ENCODE peak calls at places on chromosomes 2 and 18, in four cellular contexts. V is A549, N is IMR-90, K is HepG2. L is an unnamed sample.

GRCh38 chr2:161625314-161625919 is 1.2 kb downstream of the SLC4A10 start:
- DNase-seq in K (no peak), V (no peak), N (no peak), L (no peak)

GRCh38 chr2:20093263-20094141 is 42.1 kb upstream of the LAPTM4A start:
- DNase-seq in K (peak; percentile 95), V (peak; percentile 78), N (peak; percentile 82), L (peak; percentile 88)

GRCh38 chr18:10681581-10682367 is 155.9 kb downstream of the NAPG start:
- DNase-seq in V (no peak), K (no peak), N (peak; percentile 16), L (no peak)

GRCh38 chr2:223235986-223236385 is 184.0 kb downstream of the KCNE4 start:
- DNase-seq in K (no peak), N (no peak), V (no peak), L (no peak)

GRCh38 chr18:58418361-58418760 is 210.5 kb downstream of the ALPK2 start:
- DNase-seq in K (no peak), V (no peak), N (no peak), L (no peak)

GRCh38 chr2:64678771-64679615 is 25.3 kb upstream of the SERTAD2 start:
- DNase-seq in V (no peak), K (no peak), N (no peak), L (no peak)

GRCh38 chr2:213317929-213318328 is 33.7 kb downstream of the SPAG16 start:
- DNase-seq in K (no peak), V (no peak), N (peak; percentile 83), L (no peak)

GRCh38 chr18:41982942-41983660 is 28.1 kb downstream of the PIK3C3 start:
- DNase-seq in K (no peak), N (peak; percentile 20), V (no peak), L (no peak)

GRCh38 chr18:9708882-9709877 is 1.1 kb downstream of the RAB31 start:
- DNase-seq in N (no peak), K (no peak), V (no peak), L (no peak)

GRCh38 chr2:217937446-217937845 is 65.3 kb downstream of the TNS1 start:
- DNase-seq in K (no peak), V (no peak), N (no peak), L (peak; percentile 71)

GRCh38 chr2:174683392-174683759 is 80.9 kb downstream of the CHRNA1 start:
- DNase-seq in N (peak; percentile 52), V (peak; percentile 58), K (no peak), L (peak; percentile 49)

GRCh38 chr2:74250189-74250631 is 51.8 kb downstream of the MTHFD2 start:
- DNase-seq in V (peak; percentile 56), N (peak; percentile 40), K (peak; percentile 41), L (peak; percentile 85)

GRCh38 chr2:173280853-173281252 is 73.8 kb upstream of the CDCA7 start:
- DNase-seq in N (no peak), K (no peak), V (no peak), L (no peak)

GRCh38 chr18:14769381-14769780 is 21.4 kb downstream of the ANKRD30B start:
- DNase-seq in N (no peak), V (no peak), K (no peak), L (no peak)

GRCh38 chr2:179744341-179744740 is 117.1 kb downstream of the ZNF385B start:
- DNase-seq in K (no peak), V (no peak), N (no peak), L (no peak)

GRCh38 chr2:47321411-47322031 is 81.4 kb upstream of the MSH2 start:
- DNase-seq in V (no peak), K (no peak), N (peak; percentile 62), L (peak; percentile 70)

GRCh38 chr18:50507120-50507590 is 52.7 kb upstream of the MAPK4 start:
- DNase-seq in N (no peak), V (peak; percentile 12), K (peak; percentile 13), L (peak; percentile 61)

GRCh38 chr2:26757873-26758789 is 6.0 kb upstream of the SLC35F6 start:
- DNase-seq in N (peak; percentile 99), K (peak; percentile 92), V (peak; percentile 98), L (peak; percentile 5)

GRCh38 chr2:228303960-228304359 is 122.5 kb upstream of the SPHKAP start:
- DNase-seq in V (no peak), N (no peak), K (no peak), L (no peak)

GRCh38 chr2:31962757-31963361 is 47.9 kb downstream of the MEMO1 start:
- DNase-seq in V (no peak), K (no peak), N (no peak), L (no peak)

GRCh38 chr2:121243821-121244460 is 41.1 kb downstream of the TFCP2L1 start:
- DNase-seq in V (no peak), N (no peak), K (no peak), L (no peak)

GRCh38 chr2:39370101-39370500 is 67.0 kb downstream of the MAP4K3 start:
- DNase-seq in N (peak; percentile 36), K (no peak), V (no peak), L (no peak)
- TF ChIP-seq SMC3 in N (no peak), K (no peak), V (no peak), L (no peak)

DNA sequence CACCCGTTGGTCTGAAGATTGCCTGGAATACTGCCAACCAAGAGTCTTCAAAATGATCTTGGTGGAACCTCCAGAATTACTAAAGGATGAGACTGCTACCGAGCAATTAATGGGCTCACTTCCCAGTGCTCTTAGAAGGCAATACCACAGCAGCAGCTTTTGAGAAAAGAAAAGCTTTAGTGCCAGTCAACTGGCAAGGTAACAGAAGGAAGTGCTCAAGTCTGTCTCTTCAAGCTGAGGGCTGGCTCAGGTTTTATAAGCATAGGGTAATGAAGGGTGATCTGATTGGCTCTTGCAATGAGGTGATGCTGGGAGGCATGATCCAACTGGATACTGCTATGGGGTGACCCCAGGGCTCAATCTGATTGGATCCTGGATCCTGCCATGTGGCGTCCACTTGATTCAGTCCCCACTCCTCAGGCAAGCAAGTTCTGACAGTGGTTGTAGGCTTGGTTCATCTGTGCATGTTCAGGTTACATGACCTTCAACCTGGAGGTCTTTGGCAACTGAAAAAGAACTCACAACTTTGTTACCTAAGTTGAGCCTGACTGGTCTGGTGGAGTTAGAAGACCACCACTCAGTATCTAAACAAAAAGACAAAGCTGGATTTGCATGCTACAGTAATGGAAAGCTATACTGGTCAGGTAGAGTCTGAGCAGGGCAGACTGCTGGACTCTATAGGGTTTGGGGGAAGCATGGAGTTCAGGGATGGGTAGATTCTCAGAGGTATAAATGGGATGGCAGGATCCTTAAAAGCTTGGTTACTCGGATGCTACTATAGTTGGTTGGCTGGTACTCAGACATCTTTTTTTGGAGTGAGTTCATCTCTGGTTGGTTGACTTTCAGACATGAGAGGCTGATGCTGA is 14.0 kb upstream of the RIF1 start:
- DNase-seq in V (peak; percentile 16), K (no peak), N (no peak), L (no peak)
- TF ChIP-seq SMC3 in V (no peak), K (no peak), N (no peak), L (no peak)

GRCh38 chr2:238096311-238097011 is 3.7 kb upstream of the ESPNL start:
- DNase-seq in K (no peak), N (no peak), V (no peak), L (peak; percentile 27)
- TF ChIP-seq SMC3 in K (no peak), N (no peak), V (no peak), L (no peak)

DNA sequence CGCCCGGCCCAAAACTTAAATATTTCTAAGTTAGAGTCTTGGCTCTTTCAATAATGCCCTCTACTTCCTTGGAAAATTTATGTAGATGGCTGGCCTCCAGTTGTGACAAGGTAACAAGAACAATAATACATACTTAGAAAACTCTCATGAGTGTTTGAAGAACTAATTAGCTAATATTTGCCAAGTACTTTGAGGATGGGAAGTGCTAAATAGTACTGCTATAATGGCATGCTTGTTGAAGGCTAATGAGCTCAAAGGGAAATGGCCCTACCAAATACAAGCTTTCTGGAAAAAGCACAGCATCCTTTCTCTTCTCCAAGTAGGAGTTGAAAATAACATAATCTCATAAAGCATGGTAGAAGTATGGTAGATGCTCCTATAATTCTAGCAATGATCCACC is 1022.2 kb upstream of the PIK3C3 start:
- DNase-seq in N (no peak), V (no peak), K (no peak), L (no peak)
- TF ChIP-seq SMC3 in N (no peak), V (no peak), K (no peak), L (no peak)

GRCh38 chr2:9558948-9559381 is 3.3 kb upstream of the ADAM17 start:
- DNase-seq in V (peak; percentile 68), N (peak; percentile 97), K (no peak), L (no peak)
- TF ChIP-seq SMC3 in V (no peak), N (no peak), K (no peak), L (no peak)

DNA sequence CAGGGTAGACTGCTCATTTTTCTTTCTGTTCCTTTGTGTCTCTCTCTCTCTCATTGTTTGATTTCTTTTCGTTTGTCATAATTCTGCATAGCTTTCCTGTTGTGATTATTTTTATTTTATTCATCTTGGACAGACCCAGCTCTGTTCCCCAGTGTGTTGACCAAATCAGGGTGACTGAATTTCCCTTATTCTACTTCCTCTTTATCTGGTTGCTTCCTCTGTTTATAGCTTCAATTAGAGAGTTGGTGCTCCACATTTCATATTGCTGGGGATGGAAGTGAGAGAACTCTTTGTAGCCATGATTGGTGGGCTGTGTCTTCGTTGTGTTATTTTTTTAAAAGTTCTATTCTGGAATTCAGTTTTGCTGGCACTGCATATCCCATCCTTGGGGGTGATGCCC is 19.1 kb downstream of the PROKR1 start:
- DNase-seq in N (no peak), K (no peak), V (no peak), L (no peak)
- TF ChIP-seq SMC3 in N (no peak), K (no peak), V (no peak), L (no peak)

GRCh38 chr2:219356834-219357233 is 24.3 kb upstream of the RESP18 start:
- DNase-seq in K (no peak), V (no peak), N (no peak), L (no peak)

GRCh38 chr2:219362072-219362471 is 25.6 kb downstream of the DNPEP start:
- DNase-seq in K (no peak), N (no peak), V (no peak), L (no peak)

GRCh38 chr2:219354582-219354981 is 22.0 kb upstream of the RESP18 start:
- DNase-seq in V (no peak), N (no peak), K (no peak), L (no peak)

GRCh38 chr2:219362524-219363164 is 25.1 kb downstream of the DNPEP start:
- DNase-seq in K (no peak), N (peak; percentile 99), V (peak; percentile 60), L (no peak)

DNA sequence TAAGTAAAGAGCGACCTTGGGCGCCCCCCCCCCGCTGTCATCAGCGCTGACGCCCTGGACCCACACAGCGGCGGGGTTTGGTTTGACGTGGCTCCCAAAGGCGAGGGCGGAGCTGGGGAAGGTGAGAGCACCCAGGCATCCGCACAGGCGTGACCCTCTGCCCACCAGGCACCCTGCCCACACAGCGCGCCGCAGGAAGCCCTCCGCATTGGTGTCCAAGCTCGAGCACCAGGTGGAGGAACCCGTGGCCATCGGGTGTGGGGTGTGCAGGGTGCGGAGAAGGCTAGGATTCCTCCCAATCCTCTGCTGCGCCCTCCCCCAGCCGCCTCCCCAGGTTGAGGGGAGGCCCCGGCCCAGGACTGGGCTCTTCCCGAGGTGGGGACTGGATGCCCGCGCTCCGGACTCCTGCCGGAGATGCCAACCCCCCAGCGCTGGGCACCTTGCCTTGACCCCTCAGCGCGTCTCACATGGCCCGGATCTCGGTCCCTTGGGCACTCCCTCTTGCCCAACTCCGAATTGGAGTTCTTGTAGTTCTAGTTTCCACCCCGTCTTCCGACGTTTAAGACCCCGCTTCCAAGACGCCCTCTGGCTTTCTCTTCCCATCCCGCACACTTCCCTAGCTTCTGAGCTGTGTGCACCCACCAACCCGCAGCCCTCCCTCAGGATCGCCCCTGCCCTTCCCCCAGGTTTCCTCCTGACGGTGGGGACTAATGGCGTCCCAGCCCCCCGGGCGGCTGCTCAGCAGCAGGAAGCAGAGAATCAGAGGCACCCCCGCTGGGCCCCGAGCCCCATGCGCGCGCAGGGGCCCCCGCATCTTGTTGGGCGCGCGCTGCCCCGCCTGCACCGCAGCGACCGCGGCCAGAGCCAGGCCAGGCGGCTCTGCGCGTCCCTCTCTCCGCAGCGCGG is 25.9 kb upstream of the RESP18 start:
- DNase-seq in N (no peak), K (no peak), V (no peak), L (peak; percentile 78)
- TF ChIP-seq SMC3 in N (no peak), K (no peak), V (no peak), L (no peak)

GRCh38 chr2:231244382-231245252 is 46.2 kb downstream of the ARMC9 start:
- DNase-seq in N (no peak), V (no peak), K (no peak), L (no peak)
- TF ChIP-seq SMC3 in N (no peak), V (no peak), K (no peak), L (no peak)